ENCODE peak calls at places on chromosomes 3 and 15, in nine cellular contexts. One of them, this sample, is unnamed.

GRCh38 chr3:32525720-32526119 is 23.1 kb upstream of the CMTM6 start:
- DNase-seq in AG04450: no peak
- DNase-seq in RWPE2: no peak
- DNase-seq in body of pancreas: no peak
- DNase-seq in PC-3: no peak
- DNase-seq in neural progenitor cell: no peak
- DNase-seq in PC-9: no peak
- DNase-seq in mammary epithelial cell: no peak
- DNase-seq in ovary: no peak
- DNase-seq in this sample: no peak

GRCh38 chr3:178406206-178406605 is 130.0 kb upstream of the KCNMB2 start:
- DNase-seq in AG04450: no peak
- DNase-seq in RWPE2: no peak
- DNase-seq in body of pancreas: no peak
- DNase-seq in PC-3: no peak
- DNase-seq in neural progenitor cell: no peak
- DNase-seq in PC-9: no peak
- DNase-seq in mammary epithelial cell: no peak
- DNase-seq in ovary: no peak
- DNase-seq in this sample: no peak

GRCh38 chr15:85730001-85730820 is 64.5 kb downstream of the KLHL25 start:
- DNase-seq in AG04450: peak; percentile 37
- DNase-seq in RWPE2: no peak
- DNase-seq in body of pancreas: peak; percentile 53
- DNase-seq in PC-3: peak; percentile 80
- DNase-seq in neural progenitor cell: peak; percentile 78
- DNase-seq in PC-9: peak; percentile 29
- DNase-seq in mammary epithelial cell: peak; percentile 53
- DNase-seq in ovary: no peak
- DNase-seq in this sample: no peak

GRCh38 chr15:86373147-86373546 is 293.5 kb downstream of the AGBL1 start:
- DNase-seq in AG04450: no peak
- DNase-seq in RWPE2: no peak
- DNase-seq in body of pancreas: no peak
- DNase-seq in PC-3: no peak
- DNase-seq in neural progenitor cell: no peak
- DNase-seq in PC-9: no peak
- DNase-seq in mammary epithelial cell: peak; percentile 76
- DNase-seq in ovary: no peak
- DNase-seq in this sample: no peak

GRCh38 chr3:72186485-72186864 is 401.5 kb upstream of the PROK2 start:
- DNase-seq in AG04450: no peak
- DNase-seq in RWPE2: no peak
- DNase-seq in body of pancreas: no peak
- DNase-seq in PC-3: peak; percentile 39
- DNase-seq in neural progenitor cell: no peak
- DNase-seq in PC-9: no peak
- DNase-seq in mammary epithelial cell: peak; percentile 16
- DNase-seq in ovary: no peak
- DNase-seq in this sample: no peak

GRCh38 chr15:89672221-89673161 is 6.7 kb downstream of the PLIN1 start:
- DNase-seq in AG04450: no peak
- DNase-seq in RWPE2: no peak
- DNase-seq in body of pancreas: no peak
- DNase-seq in PC-3: no peak
- DNase-seq in neural progenitor cell: no peak
- DNase-seq in PC-9: no peak
- DNase-seq in mammary epithelial cell: no peak
- DNase-seq in ovary: no peak
- DNase-seq in this sample: no peak

GRCh38 chr3:184126006-184126405 is 9.2 kb upstream of the EIF2B5 start:
- DNase-seq in AG04450: no peak
- DNase-seq in RWPE2: no peak
- DNase-seq in body of pancreas: no peak
- DNase-seq in PC-3: peak; percentile 54
- DNase-seq in neural progenitor cell: no peak
- DNase-seq in PC-9: no peak
- DNase-seq in mammary epithelial cell: no peak
- DNase-seq in ovary: no peak
- DNase-seq in this sample: no peak

GRCh38 chr15:86611392-86612040 is 531.8 kb downstream of the AGBL1 start:
- DNase-seq in AG04450: no peak
- DNase-seq in RWPE2: no peak
- DNase-seq in body of pancreas: no peak
- DNase-seq in PC-3: peak; percentile 67
- DNase-seq in neural progenitor cell: no peak
- DNase-seq in PC-9: no peak
- DNase-seq in mammary epithelial cell: peak; percentile 81
- DNase-seq in ovary: no peak
- DNase-seq in this sample: no peak

GRCh38 chr15:35206060-35206675 is 121.1 kb upstream of the NANOGP8 start:
- DNase-seq in AG04450: no peak
- DNase-seq in RWPE2: no peak
- DNase-seq in body of pancreas: no peak
- DNase-seq in PC-3: peak; percentile 74
- DNase-seq in neural progenitor cell: peak; percentile 12
- DNase-seq in PC-9: no peak
- DNase-seq in mammary epithelial cell: peak; percentile 10
- DNase-seq in ovary: no peak
- DNase-seq in this sample: no peak

GRCh38 chr3:14118400-14119165 is 6.1 kb downstream of the CHCHD4 start:
- DNase-seq in AG04450: no peak
- DNase-seq in RWPE2: no peak
- DNase-seq in body of pancreas: peak; percentile 58
- DNase-seq in PC-3: peak; percentile 37
- DNase-seq in neural progenitor cell: no peak
- DNase-seq in PC-9: no peak
- DNase-seq in mammary epithelial cell: no peak
- DNase-seq in ovary: peak; percentile 53
- DNase-seq in this sample: peak; percentile 64

GRCh38 chr15:90789496-90789895 is 72.3 kb downstream of the BLM start:
- DNase-seq in AG04450: no peak
- DNase-seq in RWPE2: no peak
- DNase-seq in body of pancreas: no peak
- DNase-seq in PC-3: no peak
- DNase-seq in neural progenitor cell: no peak
- DNase-seq in PC-9: no peak
- DNase-seq in mammary epithelial cell: no peak
- DNase-seq in ovary: no peak
- DNase-seq in this sample: no peak

GRCh38 chr3:1616715-1617114 is 482.0 kb upstream of the CNTN4 start:
- DNase-seq in AG04450: no peak
- DNase-seq in RWPE2: no peak
- DNase-seq in body of pancreas: no peak
- DNase-seq in PC-3: no peak
- DNase-seq in neural progenitor cell: no peak
- DNase-seq in PC-9: no peak
- DNase-seq in mammary epithelial cell: no peak
- DNase-seq in ovary: no peak
- DNase-seq in this sample: no peak

GRCh38 chr3:134608957-134609525 is 41.8 kb downstream of the KY start:
- DNase-seq in AG04450: no peak
- DNase-seq in RWPE2: no peak
- DNase-seq in body of pancreas: no peak
- DNase-seq in PC-3: no peak
- DNase-seq in neural progenitor cell: no peak
- DNase-seq in PC-9: no peak
- DNase-seq in mammary epithelial cell: no peak
- DNase-seq in ovary: no peak
- DNase-seq in this sample: no peak

GRCh38 chr15:89206908-89207331 is 14.5 kb downstream of the RLBP1 start:
- DNase-seq in AG04450: peak; percentile 16
- DNase-seq in RWPE2: peak; percentile 86
- DNase-seq in body of pancreas: peak; percentile 88
- DNase-seq in PC-3: peak; percentile 76
- DNase-seq in neural progenitor cell: peak; percentile 91
- DNase-seq in PC-9: peak; percentile 74
- DNase-seq in mammary epithelial cell: peak; percentile 48
- DNase-seq in ovary: peak; percentile 70
- DNase-seq in this sample: peak; percentile 86

GRCh38 chr15:31571676-31572075 is 245.0 kb downstream of the KLF13 start:
- DNase-seq in AG04450: no peak
- DNase-seq in RWPE2: no peak
- DNase-seq in body of pancreas: no peak
- DNase-seq in PC-3: peak; percentile 33
- DNase-seq in neural progenitor cell: no peak
- DNase-seq in PC-9: no peak
- DNase-seq in mammary epithelial cell: no peak
- DNase-seq in ovary: no peak
- DNase-seq in this sample: no peak

GRCh38 chr3:40116478-40117162 is 192.9 kb upstream of the EIF1B start:
- DNase-seq in AG04450: no peak
- DNase-seq in RWPE2: no peak
- DNase-seq in body of pancreas: no peak
- DNase-seq in PC-3: peak; percentile 38
- DNase-seq in neural progenitor cell: no peak
- DNase-seq in PC-9: no peak
- DNase-seq in mammary epithelial cell: peak; percentile 77
- DNase-seq in ovary: no peak
- DNase-seq in this sample: no peak

DNA sequence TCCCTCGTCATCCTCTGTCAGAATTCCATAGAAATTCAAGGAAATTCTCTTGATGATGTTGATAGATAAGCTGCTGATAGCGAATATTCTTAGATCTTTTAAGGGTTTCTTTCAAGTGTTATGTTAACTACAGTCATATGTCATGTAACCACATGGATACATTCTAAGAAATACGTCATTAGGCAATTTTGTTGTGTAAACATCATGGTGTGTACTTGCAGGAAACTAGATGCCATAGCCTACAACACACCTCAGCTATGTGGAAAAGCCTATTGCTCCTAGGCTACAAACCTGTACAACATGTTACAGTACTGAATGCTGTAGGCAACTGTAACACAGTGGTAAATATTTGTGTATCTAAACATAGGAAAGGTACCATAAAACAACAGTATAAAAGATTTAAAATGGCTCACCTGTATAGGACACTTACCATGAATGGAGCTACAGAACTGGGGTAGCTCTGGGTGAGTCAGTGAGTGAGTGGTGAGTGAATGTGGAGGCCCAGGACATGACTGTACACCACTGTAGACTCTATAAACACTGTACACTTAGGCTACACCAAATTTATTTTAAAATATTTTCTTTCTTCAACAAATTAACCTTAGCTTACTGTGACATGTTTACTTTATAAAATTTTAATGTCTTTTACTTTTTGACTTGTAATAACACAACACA is 34.6 kb downstream of the GLDN start:
- DNase-seq in AG04450: peak; percentile 18
- DNase-seq in RWPE2: no peak
- DNase-seq in body of pancreas: no peak
- DNase-seq in PC-3: peak; percentile 76
- DNase-seq in neural progenitor cell: no peak
- DNase-seq in PC-9: no peak
- DNase-seq in mammary epithelial cell: peak; percentile 66
- DNase-seq in ovary: no peak
- DNase-seq in this sample: no peak
- H3K27ac ChIP-seq in AG04450: no peak overlapping the region
- H3K27ac ChIP-seq in RWPE2: no peak overlapping the region
- H3K27ac ChIP-seq in body of pancreas: no peak overlapping the region
- H3K27ac ChIP-seq in PC-3: peak overlapping the region; percentile 78
- H3K27ac ChIP-seq in neural progenitor cell: no peak overlapping the region
- H3K27ac ChIP-seq in PC-9: no peak overlapping the region
- H3K27ac ChIP-seq in mammary epithelial cell: no peak overlapping the region
- H3K27ac ChIP-seq in ovary: no peak overlapping the region
- H3K27ac ChIP-seq in this sample: no peak overlapping the region

GRCh38 chr15:39156636-39157255 is 424.1 kb upstream of the THBS1 start:
- DNase-seq in AG04450: no peak
- DNase-seq in RWPE2: no peak
- DNase-seq in body of pancreas: peak; percentile 9
- DNase-seq in PC-3: no peak
- DNase-seq in neural progenitor cell: no peak
- DNase-seq in PC-9: no peak
- DNase-seq in mammary epithelial cell: no peak
- DNase-seq in ovary: no peak
- DNase-seq in this sample: no peak
- H3K4me3 ChIP-seq in AG04450: no peak overlapping the region
- H3K4me3 ChIP-seq in RWPE2: no peak overlapping the region
- H3K4me3 ChIP-seq in body of pancreas: no peak overlapping the region
- H3K4me3 ChIP-seq in PC-3: no peak overlapping the region
- H3K4me3 ChIP-seq in neural progenitor cell: no peak overlapping the region
- H3K4me3 ChIP-seq in PC-9: no peak overlapping the region
- H3K4me3 ChIP-seq in mammary epithelial cell: no peak overlapping the region
- H3K4me3 ChIP-seq in ovary: no peak overlapping the region
- H3K4me3 ChIP-seq in this sample: no peak overlapping the region

GRCh38 chr15:75653347-75653913 is 5.7 kb downstream of the SNX33 start:
- DNase-seq in AG04450: no peak
- DNase-seq in RWPE2: no peak
- DNase-seq in body of pancreas: no peak
- DNase-seq in PC-3: no peak
- DNase-seq in neural progenitor cell: peak; percentile 29
- DNase-seq in PC-9: no peak
- DNase-seq in mammary epithelial cell: no peak
- DNase-seq in ovary: no peak
- DNase-seq in this sample: no peak
- H3K27ac ChIP-seq in AG04450: no peak overlapping the region
- H3K27ac ChIP-seq in RWPE2: peak overlapping the region; percentile 81
- H3K27ac ChIP-seq in body of pancreas: no peak overlapping the region
- H3K27ac ChIP-seq in PC-3: no peak overlapping the region
- H3K27ac ChIP-seq in neural progenitor cell: no peak overlapping the region
- H3K27ac ChIP-seq in PC-9: no peak overlapping the region
- H3K27ac ChIP-seq in mammary epithelial cell: no peak overlapping the region
- H3K27ac ChIP-seq in ovary: no peak overlapping the region
- H3K27ac ChIP-seq in this sample: no peak overlapping the region

DNA sequence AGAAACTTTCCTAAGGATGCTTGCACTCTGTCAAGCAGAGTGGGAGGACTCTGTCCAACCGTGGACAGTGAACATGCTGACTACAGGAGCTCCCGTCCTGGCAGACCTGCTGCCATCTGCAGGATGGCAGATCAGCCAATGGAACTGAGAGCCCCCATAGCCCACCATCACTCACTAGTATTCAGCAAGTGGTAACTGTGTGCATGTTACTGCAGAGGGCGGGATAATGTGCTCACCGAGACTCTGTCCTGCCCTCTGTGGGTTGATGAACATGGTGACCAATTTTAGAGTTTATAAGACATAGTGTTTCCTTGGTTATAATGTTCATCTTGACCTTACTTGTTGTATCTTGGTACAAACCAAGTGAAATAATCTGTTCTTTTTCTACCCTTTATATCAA is 11.5 kb downstream of the CSPG5 start:
- DNase-seq in AG04450: no peak
- DNase-seq in RWPE2: no peak
- DNase-seq in body of pancreas: no peak
- DNase-seq in PC-3: no peak
- DNase-seq in neural progenitor cell: no peak
- DNase-seq in PC-9: no peak
- DNase-seq in mammary epithelial cell: no peak
- DNase-seq in ovary: no peak
- DNase-seq in this sample: no peak
- H3K4me3 ChIP-seq in AG04450: no peak overlapping the region
- H3K4me3 ChIP-seq in RWPE2: no peak overlapping the region
- H3K4me3 ChIP-seq in body of pancreas: no peak overlapping the region
- H3K4me3 ChIP-seq in PC-3: no peak overlapping the region
- H3K4me3 ChIP-seq in neural progenitor cell: no peak overlapping the region
- H3K4me3 ChIP-seq in PC-9: no peak overlapping the region
- H3K4me3 ChIP-seq in mammary epithelial cell: no peak overlapping the region
- H3K4me3 ChIP-seq in ovary: no peak overlapping the region
- H3K4me3 ChIP-seq in this sample: no peak overlapping the region

This sample was measured in upper lobe of right lung.